ENCODE peak calls at places on chromosomes 3 and 15, in ten cellular contexts. T is fibroblast of pulmonary artery, U is endodermal cell, F is NB4, R is progenitor cell of endocrine pancreas, H is GM20000, E is natural killer cell, W is PC-3, P is fibroblast of the aortic adventitia, B is A549. A is an unnamed sample.

GRCh38 chr15:88994286-88994685 is 81.1 kb upstream of the MFGE8 start:
- DNase-seq in T (peak), U (no peak), F (no peak), R (no peak), H (no peak), E (no peak), W (no peak), P (no peak), B (no peak), A (no peak)

GRCh38 chr3:141680620-141681389 is 57.3 kb upstream of the RNF7 start:
- DNase-seq in T (peak), U (peak), F (peak), R (no peak), H (no peak), E (no peak), W (peak), P (peak), B (no peak), A (no peak)

GRCh38 chr15:19973718-19974117 is 567.9 kb downstream of the GOLGA6L6 start:
- DNase-seq in T (no peak), U (no peak), F (peak), R (no peak), H (no peak), E (no peak), W (no peak), P (no peak), B (no peak), A (peak)

GRCh38 chr3:138479355-138479964 is 45.0 kb downstream of the ESYT3 start:
- DNase-seq in T (peak), U (peak), F (peak), R (no peak), H (peak), E (no peak), W (peak), P (peak), B (peak), A (no peak)

GRCh38 chr3:54223063-54223462 is 100.7 kb downstream of the CACNA2D3 start:
- DNase-seq in T (no peak), U (no peak), F (no peak), R (no peak), H (no peak), E (no peak), W (peak), P (no peak), B (no peak), A (no peak)

GRCh38 chr15:28021281-28022039 is 77.7 kb downstream of the OCA2 start:
- DNase-seq in T (peak), U (peak), F (peak), R (no peak), H (peak), E (no peak), W (peak), P (no peak), B (peak), A (peak)

GRCh38 chr3:46269556-46269955 is 27.3 kb downstream of the CCR3 start:
- DNase-seq in T (no peak), U (no peak), F (no peak), R (no peak), H (no peak), E (no peak), W (no peak), P (no peak), B (no peak), A (no peak)

GRCh38 chr15:90336705-90337141 is 15.4 kb upstream of the ZNF774 start:
- DNase-seq in T (no peak), U (no peak), F (peak), R (no peak), H (peak), E (no peak), W (peak), P (peak), B (no peak), A (no peak)

GRCh38 chr3:25843332-25843731 is 53.4 kb downstream of the OXSM start:
- DNase-seq in T (peak), U (no peak), F (no peak), R (no peak), H (no peak), E (no peak), W (peak), P (peak), B (no peak), A (no peak)

GRCh38 chr15:78206326-78207109 is 27.8 kb downstream of the ACSBG1 start:
- DNase-seq in T (peak), U (peak), F (no peak), R (no peak), H (no peak), E (no peak), W (no peak), P (no peak), B (no peak), A (peak)

GRCh38 chr3:172550347-172550943 is 27.2 kb upstream of the TNFSF10 start:
- DNase-seq in T (peak), U (no peak), F (peak), R (no peak), H (no peak), E (peak), W (peak), P (peak), B (peak), A (peak)

GRCh38 chr3:11213810-11214450 is 58.3 kb upstream of the ATG7 start:
- DNase-seq in T (no peak), U (no peak), F (no peak), R (no peak), H (no peak), E (no peak), W (no peak), P (no peak), B (no peak), A (no peak)

GRCh38 chr3:184336484-184337230 is 743 bp upstream of the FAM131A start:
- DNase-seq in T (peak), U (peak), F (no peak), R (no peak), H (peak), E (no peak), W (peak), P (peak), B (no peak), A (no peak)

GRCh38 chr15:78327442-78327841 is 12.7 kb upstream of the CRABP1 start:
- DNase-seq in T (no peak), U (no peak), F (peak), R (no peak), H (no peak), E (no peak), W (no peak), P (no peak), B (no peak), A (no peak)

GRCh38 chr15:39741258-39741657 is 41.4 kb downstream of the FSIP1 start:
- DNase-seq in T (peak), U (no peak), F (peak), R (no peak), H (no peak), E (no peak), W (no peak), P (peak), B (no peak), A (no peak)

GRCh38 chr15:66942649-66943390 is 122.6 kb upstream of the SMAD3 start:
- DNase-seq in T (no peak), U (no peak), F (no peak), R (no peak), H (no peak), E (no peak), W (no peak), P (no peak), B (no peak), A (no peak)

GRCh38 chr3:66362541-66362941 is 138.3 kb downstream of the LRIG1 start:
- DNase-seq in T (peak), U (no peak), F (no peak), R (no peak), H (no peak), E (no peak), W (peak), P (peak), B (no peak), A (no peak)

GRCh38 chr3:123068227-123069020 is 1.6 kb downstream of the PDIA5 start:
- DNase-seq in T (no peak), U (peak), F (no peak), R (no peak), H (no peak), E (no peak), W (peak), P (peak), B (peak), A (no peak)

GRCh38 chr15:39969871-39970270 is 36.0 kb downstream of the EIF2AK4 start:
- DNase-seq in T (peak), U (no peak), F (no peak), R (no peak), H (no peak), E (no peak), W (no peak), P (peak), B (no peak), A (peak)

GRCh38 chr3:87867001-87867400 is 191.8 kb downstream of the CGGBP1 start:
- DNase-seq in T (peak), U (no peak), F (no peak), R (no peak), H (no peak), E (no peak), W (no peak), P (peak), B (no peak), A (no peak)

GRCh38 chr3:49937081-49937480 is 2.9 kb upstream of the RBM6 start:
- DNase-seq in T (no peak), U (no peak), F (peak), R (no peak), H (no peak), E (no peak), W (no peak), P (no peak), B (no peak), A (peak)

GRCh38 chr15:47711654-47712053 is 5.7 kb upstream of the SEMA6D start:
- DNase-seq in T (peak), U (no peak), F (peak), R (no peak), H (peak), E (no peak), W (peak), P (no peak), B (no peak), A (no peak)

GRCh38 chr3:134312072-134312872 is 61.6 kb upstream of the RYK start:
- DNase-seq in T (no peak), U (peak), F (no peak), R (no peak), H (peak), E (no peak), W (peak), P (peak), B (no peak), A (peak)

GRCh38 chr15:51107612-51108011 is 12.9 kb upstream of the TNFAIP8L3 start:
- DNase-seq in T (no peak), U (no peak), F (no peak), R (no peak), H (no peak), E (no peak), W (no peak), P (no peak), B (no peak), A (no peak)

GRCh38 chr3:178444416-178444815 is 91.8 kb upstream of the KCNMB2 start:
- DNase-seq in T (no peak), U (no peak), F (no peak), R (no peak), H (no peak), E (no peak), W (no peak), P (no peak), B (no peak), A (no peak)

GRCh38 chr3:9422712-9423424 is 25.5 kb downstream of the SETD5 start:
- DNase-seq in T (peak), U (peak), F (peak), R (no peak), H (no peak), E (no peak), W (peak), P (peak), B (peak), A (peak)

GRCh38 chr15:90972133-90972532 is 17.4 kb downstream of the RCCD1 start:
- DNase-seq in T (no peak), U (no peak), F (no peak), R (no peak), H (no peak), E (no peak), W (no peak), P (no peak), B (no peak), A (no peak)

GRCh38 chr3:181567446-181568075 is 144.2 kb upstream of the SOX2 start:
- DNase-seq in T (peak), U (no peak), F (no peak), R (no peak), H (no peak), E (no peak), W (no peak), P (peak), B (no peak), A (no peak)

GRCh38 chr15:92808611-92809063 is 91.5 kb upstream of the CHD2 start:
- DNase-seq in T (peak), U (no peak), F (peak), R (no peak), H (peak), E (no peak), W (peak), P (peak), B (no peak), A (peak)

GRCh38 chr3:99624536-99625236 is 13.7 kb upstream of the COL8A1 start:
- DNase-seq in T (no peak), U (no peak), F (no peak), R (no peak), H (no peak), E (no peak), W (no peak), P (no peak), B (no peak), A (peak)

GRCh38 chr3:122925756-122926155 is 101.8 kb downstream of the SEMA5B start:
- DNase-seq in T (no peak), U (no peak), F (no peak), R (no peak), H (no peak), E (no peak), W (no peak), P (no peak), B (no peak), A (no peak)

GRCh38 chr15:75307778-75308390 is 25.2 kb downstream of the GOLGA6D start:
- DNase-seq in T (peak), U (peak), F (peak), R (peak), H (no peak), E (no peak), W (peak), P (peak), B (peak), A (peak)
- TF ChIP-seq CTCF in T (peak), U (peak), F (peak), R (peak), H (peak), E (no peak), W (peak), P (peak), B (peak), A (peak)

GRCh38 chr3:33732394-33732793 is 14.3 kb upstream of the CLASP2 start:
- DNase-seq in T (no peak), U (peak), F (peak), R (no peak), H (no peak), E (no peak), W (peak), P (no peak), B (no peak), A (no peak)
- TF ChIP-seq CTCF in T (peak), U (peak), F (peak), R (peak), H (no peak), E (no peak), W (peak), P (peak), B (no peak), A (peak)

GRCh38 chr3:100891033-100891432 is 102.2 kb downstream of the ABI3BP start:
- DNase-seq in T (peak), U (no peak), F (no peak), R (no peak), H (no peak), E (no peak), W (peak), P (peak), B (no peak), A (no peak)
- TF ChIP-seq CTCF in T (peak), U (peak), F (no peak), R (peak), H (no peak), E (no peak), W (peak), P (peak), B (no peak), A (peak)

GRCh38 chr3:81349941-81350340 is 411.5 kb downstream of the GBE1 start:
- DNase-seq in T (no peak), U (no peak), F (no peak), R (no peak), H (no peak), E (no peak), W (no peak), P (no peak), B (no peak), A (no peak)

GRCh38 chr3:81352867-81353266 is 408.6 kb downstream of the GBE1 start:
- DNase-seq in T (peak), U (peak), F (peak), R (no peak), H (no peak), E (no peak), W (peak), P (peak), B (no peak), A (no peak)
- TF ChIP-seq CTCF in T (peak), U (peak), F (no peak), R (peak), H (peak), E (no peak), W (peak), P (peak), B (no peak), A (no peak)

DNA sequence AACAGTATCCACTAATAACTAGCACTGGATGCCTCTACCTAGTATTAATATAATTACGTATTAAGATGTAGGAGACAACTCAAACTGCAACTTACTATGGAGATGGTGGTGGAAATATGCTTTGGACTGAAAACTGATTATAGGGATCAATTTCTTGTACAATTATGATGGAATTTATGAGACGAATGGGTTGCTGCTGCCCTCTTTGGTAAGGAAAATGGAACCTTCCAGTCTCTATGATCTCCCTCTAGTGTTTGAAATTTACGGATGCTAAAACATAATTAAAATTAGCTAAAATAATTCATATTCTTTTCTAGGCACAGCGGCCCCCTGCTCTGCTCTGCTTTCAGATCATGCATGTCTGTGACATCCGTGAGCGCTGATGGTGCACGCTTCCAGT is 132.3 kb downstream of the NR2F2 start:
- DNase-seq in T (peak), U (no peak), F (no peak), R (no peak), H (no peak), E (no peak), W (peak), P (peak), B (no peak), A (no peak)
- TF ChIP-seq CTCF in T (peak), U (peak), F (no peak), R (no peak), H (no peak), E (no peak), W (peak), P (peak), B (no peak), A (peak)

GRCh38 chr3:113696658-113697191 is 283 bp upstream of the USF3 start:
- DNase-seq in T (peak), U (peak), F (peak), R (peak), H (peak), E (peak), W (peak), P (peak), B (peak), A (peak)
- TF ChIP-seq CTCF in T (no peak), U (peak), F (no peak), R (no peak), H (no peak), E (no peak), W (no peak), P (peak), B (no peak), A (no peak)

DNA sequence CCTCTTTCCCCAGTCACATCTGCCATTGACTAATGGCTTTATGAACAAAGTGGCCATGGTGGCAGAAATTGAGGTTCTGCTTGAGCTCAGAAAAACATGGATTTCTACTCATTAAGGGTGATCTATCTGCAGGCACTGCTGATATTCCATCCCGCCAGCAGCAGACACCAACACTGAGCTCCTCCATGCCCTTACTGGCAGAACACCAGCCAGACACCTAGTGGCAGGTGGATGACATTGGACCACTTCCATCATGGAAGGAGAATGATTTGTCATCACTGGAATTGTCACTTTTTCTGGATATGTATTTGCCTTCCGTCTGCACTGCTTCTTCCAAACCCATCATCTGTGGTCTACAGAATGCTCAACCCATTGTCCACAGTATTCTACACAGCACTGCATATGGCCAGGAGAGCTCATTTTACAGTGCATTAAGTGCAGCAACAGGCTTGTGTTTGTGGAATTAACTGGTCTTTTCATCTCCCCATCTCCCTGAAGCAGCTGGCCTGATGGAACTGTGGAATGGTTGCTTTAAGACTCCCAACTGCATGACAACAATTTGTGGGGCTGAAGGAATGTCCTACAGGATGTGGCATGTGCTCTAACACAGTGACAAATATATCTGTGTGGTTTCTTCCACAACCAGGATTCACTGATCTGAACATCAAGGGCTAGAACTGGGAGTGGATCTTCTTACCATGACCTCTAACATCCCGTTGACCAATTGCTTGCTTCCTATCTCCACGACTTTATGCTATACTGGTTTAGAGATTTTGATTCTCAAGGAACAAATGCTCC is 103.4 kb downstream of the WNT7A start:
- DNase-seq in T (no peak), U (peak), F (no peak), R (no peak), H (no peak), E (no peak), W (no peak), P (no peak), B (no peak), A (no peak)
- TF ChIP-seq CTCF in T (no peak), U (peak), F (peak), R (no peak), H (no peak), E (no peak), W (peak), P (no peak), B (no peak), A (no peak)

GRCh38 chr3:32334675-32335074 is 57.0 kb upstream of the CMTM7 start:
- DNase-seq in T (no peak), U (peak), F (peak), R (no peak), H (peak), E (no peak), W (peak), P (no peak), B (no peak), A (no peak)
- TF ChIP-seq CTCF in T (peak), U (peak), F (peak), R (peak), H (peak), E (no peak), W (peak), P (peak), B (no peak), A (peak)

DNA sequence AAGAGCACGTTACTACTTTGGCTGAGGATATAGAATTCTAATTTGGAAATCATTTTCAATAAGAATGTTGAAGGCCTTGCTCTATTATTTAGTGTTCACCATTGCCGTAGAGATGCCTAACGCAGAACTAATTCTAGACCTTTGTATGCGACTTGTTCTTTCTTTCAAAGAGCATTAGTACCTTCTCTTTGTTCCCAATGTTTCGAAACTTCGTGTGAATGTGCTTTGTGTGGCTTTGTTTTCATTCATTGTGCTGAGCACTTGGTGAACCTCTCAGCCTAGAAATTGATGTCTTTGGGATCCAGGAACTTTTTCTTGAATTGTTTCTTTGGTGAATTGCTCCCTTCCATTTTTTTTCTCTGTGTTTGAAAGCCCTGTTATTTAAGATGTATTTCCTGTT is 19.8 kb upstream of the PCSK6 start:
- DNase-seq in T (no peak), U (no peak), F (no peak), R (no peak), H (no peak), E (no peak), W (no peak), P (no peak), B (no peak), A (no peak)
- TF ChIP-seq CTCF in T (no peak), U (no peak), F (no peak), R (no peak), H (no peak), E (no peak), W (no peak), P (no peak), B (no peak), A (no peak)

A was measured in PC-9.